ENCODE peak calls at places on chromosomes 12 and 14, in seven cellular contexts. G, Y, S, V, Q, N and O are unnamed samples.

GRCh38 chr12:18825138-18825537 is 87.2 kb downstream of the CAPZA3 start:
- DNase-seq in G (no peak), Y (no peak), S (no peak), V (no peak), Q (no peak), N (no peak), O (no peak)

GRCh38 chr14:69685716-69686115 is 74.3 kb downstream of the SUSD6 start:
- DNase-seq in G (no peak), Y (peak; percentile 71), S (peak; percentile 50), V (peak; percentile 88), Q (no peak), N (no peak), O (no peak)

GRCh38 chr12:6272300-6273208 is 37.9 kb upstream of the PLEKHG6 start:
- DNase-seq in G (no peak), Y (no peak), S (no peak), V (no peak), Q (peak; percentile 67), N (no peak), O (no peak)

GRCh38 chr12:14239935-14240872 is 125.3 kb upstream of the ATF7IP start:
- DNase-seq in G (no peak), Y (no peak), S (no peak), V (no peak), Q (peak; percentile 48), N (no peak), O (no peak)

GRCh38 chr14:26870722-26871121 is 272.9 kb upstream of the NOVA1 start:
- DNase-seq in G (no peak), Y (no peak), S (no peak), V (no peak), Q (no peak), N (no peak), O (no peak)

GRCh38 chr14:94888108-94888507 is 118.2 kb upstream of the GSC start:
- DNase-seq in G (no peak), Y (no peak), S (no peak), V (no peak), Q (no peak), N (no peak), O (no peak)

GRCh38 chr12:49583361-49584094 is 15.6 kb upstream of the MCRS1 start:
- DNase-seq in G (no peak), Y (peak; percentile 70), S (no peak), V (peak; percentile 33), Q (no peak), N (no peak), O (no peak)

GRCh38 chr12:77615331-77615730 is 215.4 kb upstream of the NAV3 start:
- DNase-seq in G (no peak), Y (peak; percentile 4), S (no peak), V (peak; percentile 35), Q (no peak), N (no peak), O (no peak)

GRCh38 chr12:58443273-58443980 is 476.9 kb downstream of the LRIG3 start:
- DNase-seq in G (no peak), Y (peak; percentile 60), S (peak; percentile 64), V (peak; percentile 71), Q (no peak), N (no peak), O (no peak)

GRCh38 chr14:75334191-75335051 is 55.8 kb downstream of the FOS start:
- DNase-seq in G (no peak), Y (peak; percentile 13), S (no peak), V (peak; percentile 22), Q (peak; percentile 66), N (no peak), O (no peak)

GRCh38 chr14:98651042-98651441 is 621.0 kb downstream of the BCL11B start:
- DNase-seq in G (no peak), Y (no peak), S (no peak), V (no peak), Q (no peak), N (no peak), O (no peak)

GRCh38 chr12:67705394-67706370 is 57.1 kb downstream of the DYRK2 start:
- DNase-seq in G (peak; percentile 90), Y (peak; percentile 77), S (no peak), V (peak; percentile 68), Q (no peak), N (no peak), O (no peak)

GRCh38 chr12:124411953-124412645 is 117.2 kb downstream of the RFLNA start:
- DNase-seq in G (no peak), Y (no peak), S (no peak), V (no peak), Q (no peak), N (no peak), O (no peak)

GRCh38 chr12:57240069-57240921 is 10.7 kb downstream of the STAC3 start:
- DNase-seq in G (no peak), Y (peak; percentile 60), S (peak; percentile 29), V (peak; percentile 53), Q (peak; percentile 69), N (no peak), O (peak; percentile 31)

GRCh38 chr14:105193916-105194782 is 13.0 kb upstream of the NUDT14 start:
- DNase-seq in G (no peak), Y (no peak), S (no peak), V (no peak), Q (no peak), N (no peak), O (no peak)

GRCh38 chr12:11654338-11654737 is 4.9 kb downstream of the ETV6 start:
- DNase-seq in G (no peak), Y (no peak), S (no peak), V (no peak), Q (no peak), N (no peak), O (no peak)

GRCh38 chr14:64569108-64570045 is 19.6 kb downstream of the PPP1R36 start:
- DNase-seq in G (peak; percentile 59), Y (peak; percentile 78), S (no peak), V (peak; percentile 86), Q (no peak), N (peak; percentile 86), O (no peak)